ENCODE peak calls at places on chromosomes 3 and 15, in four cellular contexts. One of them, this sample, is unnamed.

GRCh38 chr3:119859728-119860127 is 77.8 kb downstream of the NR1I2 start:
- DNase-seq in tibial nerve: no peak
- DNase-seq in HepG2: no peak
- DNase-seq in heart left ventricle: no peak
- DNase-seq in this sample: no peak

GRCh38 chr15:86016750-86017149 is 62.9 kb upstream of the AGBL1 start:
- DNase-seq in tibial nerve: no peak
- DNase-seq in HepG2: no peak
- DNase-seq in heart left ventricle: no peak
- DNase-seq in this sample: no peak

GRCh38 chr3:46289961-46290360 is 47.7 kb downstream of the CCR3 start:
- DNase-seq in tibial nerve: no peak
- DNase-seq in HepG2: no peak
- DNase-seq in heart left ventricle: no peak
- DNase-seq in this sample: no peak

GRCh38 chr15:92409521-92409920 is 15.8 kb downstream of the ST8SIA2 start:
- DNase-seq in tibial nerve: no peak
- DNase-seq in HepG2: no peak
- DNase-seq in heart left ventricle: no peak
- DNase-seq in this sample: no peak

GRCh38 chr3:180119567-180119966 is 82.8 kb upstream of the PEX5L start:
- DNase-seq in tibial nerve: no peak
- DNase-seq in HepG2: no peak
- DNase-seq in heart left ventricle: no peak
- DNase-seq in this sample: no peak

GRCh38 chr3:197737749-197738462 is 1.2 kb upstream of the RUBCN start:
- DNase-seq in tibial nerve: no peak
- DNase-seq in HepG2: no peak
- DNase-seq in heart left ventricle: no peak
- DNase-seq in this sample: no peak

GRCh38 chr15:98776607-98777281 is 128.4 kb downstream of the IGF1R start:
- DNase-seq in tibial nerve: peak
- DNase-seq in HepG2: peak
- DNase-seq in heart left ventricle: peak
- DNase-seq in this sample: no peak

GRCh38 chr3:124413393-124413792 is 316.9 kb upstream of the UMPS start:
- DNase-seq in tibial nerve: no peak
- DNase-seq in HepG2: no peak
- DNase-seq in heart left ventricle: no peak
- DNase-seq in this sample: no peak

GRCh38 chr15:55741592-55742497 is 1.1 kb downstream of the PRTG start:
- DNase-seq in tibial nerve: peak
- DNase-seq in HepG2: peak
- DNase-seq in heart left ventricle: peak
- DNase-seq in this sample: no peak

GRCh38 chr15:60788514-60789091 is 309.7 kb upstream of the ICE2 start:
- DNase-seq in tibial nerve: no peak
- DNase-seq in HepG2: no peak
- DNase-seq in heart left ventricle: no peak
- DNase-seq in this sample: no peak

GRCh38 chr3:59237121-59237520 is 187.3 kb upstream of the CFAP20DC start:
- DNase-seq in tibial nerve: no peak
- DNase-seq in HepG2: no peak
- DNase-seq in heart left ventricle: no peak
- DNase-seq in this sample: no peak

GRCh38 chr15:67885848-67886247 is 46.0 kb upstream of the RNU6-1 start:
- DNase-seq in tibial nerve: no peak
- DNase-seq in HepG2: no peak
- DNase-seq in heart left ventricle: no peak
- DNase-seq in this sample: no peak

GRCh38 chr3:126952261-126952982 is 30.5 kb upstream of the PLXNA1 start:
- DNase-seq in tibial nerve: no peak
- DNase-seq in HepG2: no peak
- DNase-seq in heart left ventricle: no peak
- DNase-seq in this sample: peak

GRCh38 chr15:55909036-55909811 is 84.2 kb downstream of the NEDD4 start:
- DNase-seq in tibial nerve: no peak
- DNase-seq in HepG2: no peak
- DNase-seq in heart left ventricle: no peak
- DNase-seq in this sample: no peak

GRCh38 chr3:71680588-71680987 is 44.6 kb downstream of the EIF4E3 start:
- DNase-seq in tibial nerve: no peak
- DNase-seq in HepG2: no peak
- DNase-seq in heart left ventricle: no peak
- DNase-seq in this sample: no peak

GRCh38 chr3:51621091-51621892 is 49.8 kb upstream of the TEX264 start:
- DNase-seq in tibial nerve: peak
- DNase-seq in HepG2: peak
- DNase-seq in heart left ventricle: no peak
- DNase-seq in this sample: no peak

GRCh38 chr3:79341961-79342360 is 425.8 kb downstream of the ROBO1 start:
- DNase-seq in tibial nerve: no peak
- DNase-seq in HepG2: no peak
- DNase-seq in heart left ventricle: no peak
- DNase-seq in this sample: no peak

GRCh38 chr3:149473314-149473990 is 1.0 kb upstream of the TM4SF4 start:
- DNase-seq in tibial nerve: no peak
- DNase-seq in HepG2: no peak
- DNase-seq in heart left ventricle: no peak
- DNase-seq in this sample: no peak

GRCh38 chr3:24496529-24497482 is 2.2 kb upstream of the THRB start:
- DNase-seq in tibial nerve: peak
- DNase-seq in HepG2: peak
- DNase-seq in heart left ventricle: peak
- DNase-seq in this sample: peak

GRCh38 chr3:82342521-82342920 is 581.1 kb upstream of the GBE1 start:
- DNase-seq in tibial nerve: no peak
- DNase-seq in HepG2: no peak
- DNase-seq in heart left ventricle: no peak
- DNase-seq in this sample: no peak

GRCh38 chr3:126938520-126939346 is 44.2 kb upstream of the PLXNA1 start:
- DNase-seq in tibial nerve: no peak
- DNase-seq in HepG2: no peak
- DNase-seq in heart left ventricle: no peak
- DNase-seq in this sample: no peak

GRCh38 chr3:126419886-126420786 is 25.4 kb downstream of the CFAP100 start:
- DNase-seq in tibial nerve: no peak
- DNase-seq in HepG2: peak
- DNase-seq in heart left ventricle: no peak
- DNase-seq in this sample: peak

GRCh38 chr3:99418709-99419108 is 219.7 kb upstream of the COL8A1 start:
- DNase-seq in tibial nerve: no peak
- DNase-seq in HepG2: no peak
- DNase-seq in heart left ventricle: no peak
- DNase-seq in this sample: no peak
- TF ChIP-seq POLR2A in tibial nerve: no peak
- TF ChIP-seq POLR2A in HepG2: no peak
- TF ChIP-seq POLR2A in heart left ventricle: no peak
- TF ChIP-seq POLR2A in this sample: no peak

GRCh38 chr3:171837698-171838097 is 5.5 kb upstream of the TMEM212 start:
- DNase-seq in tibial nerve: no peak
- DNase-seq in HepG2: no peak
- DNase-seq in heart left ventricle: no peak
- DNase-seq in this sample: no peak

GRCh38 chr3:171840484-171840830 is 2.7 kb upstream of the TMEM212 start:
- DNase-seq in tibial nerve: no peak
- DNase-seq in HepG2: no peak
- DNase-seq in heart left ventricle: no peak
- DNase-seq in this sample: no peak

GRCh38 chr3:171836836-171837235 is 6.3 kb upstream of the TMEM212 start:
- DNase-seq in tibial nerve: no peak
- DNase-seq in HepG2: no peak
- DNase-seq in heart left ventricle: no peak
- DNase-seq in this sample: no peak

GRCh38 chr3:171839270-171839669 is 3.9 kb upstream of the TMEM212 start:
- DNase-seq in tibial nerve: no peak
- DNase-seq in HepG2: peak
- DNase-seq in heart left ventricle: no peak
- DNase-seq in this sample: no peak

GRCh38 chr3:171838218-171838720 is 4.9 kb upstream of the TMEM212 start:
- DNase-seq in tibial nerve: peak
- DNase-seq in HepG2: peak
- DNase-seq in heart left ventricle: peak
- DNase-seq in this sample: no peak
- H3K27ac ChIP-seq in tibial nerve: peak
- H3K27ac ChIP-seq in HepG2: peak
- H3K27ac ChIP-seq in heart left ventricle: peak
- H3K27ac ChIP-seq in this sample: no peak

DNA sequence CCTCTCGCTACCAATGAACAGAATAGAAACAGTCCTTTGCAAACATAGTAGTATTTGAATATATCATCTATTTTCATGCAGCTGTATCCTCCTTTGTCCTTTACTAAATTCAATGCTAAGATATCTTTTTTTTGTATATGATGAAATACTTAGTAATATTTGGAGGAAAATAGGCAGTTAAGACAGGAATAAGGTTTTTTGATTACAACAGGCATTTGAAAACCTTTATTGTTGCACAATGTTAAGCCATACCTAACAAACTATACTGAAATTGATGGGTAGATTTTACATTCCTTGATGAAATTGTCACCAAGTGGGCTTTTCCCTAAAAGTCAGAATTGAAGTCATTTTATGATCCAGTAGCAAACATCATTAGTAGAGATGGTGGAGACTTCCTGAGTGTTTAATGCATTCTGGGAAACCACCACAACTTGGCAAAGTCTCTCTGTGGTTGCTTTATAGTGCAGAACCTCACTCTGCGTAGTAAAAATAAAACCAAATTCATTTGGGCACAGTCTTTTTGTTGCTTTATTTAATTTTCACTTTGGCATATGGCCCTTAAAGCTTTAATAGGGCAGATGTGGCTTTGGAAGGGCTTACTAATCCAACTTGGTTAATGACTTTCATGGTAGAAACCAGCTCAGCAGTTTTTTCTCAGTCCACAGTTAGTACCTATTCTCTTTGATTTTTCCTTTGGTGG is 216.1 kb downstream of the DIPK2A start:
- DNase-seq in tibial nerve: no peak
- DNase-seq in HepG2: no peak
- DNase-seq in heart left ventricle: no peak
- DNase-seq in this sample: no peak
- TF ChIP-seq POLR2A in tibial nerve: no peak
- TF ChIP-seq POLR2A in HepG2: no peak
- TF ChIP-seq POLR2A in heart left ventricle: no peak
- TF ChIP-seq POLR2A in this sample: no peak

DNA sequence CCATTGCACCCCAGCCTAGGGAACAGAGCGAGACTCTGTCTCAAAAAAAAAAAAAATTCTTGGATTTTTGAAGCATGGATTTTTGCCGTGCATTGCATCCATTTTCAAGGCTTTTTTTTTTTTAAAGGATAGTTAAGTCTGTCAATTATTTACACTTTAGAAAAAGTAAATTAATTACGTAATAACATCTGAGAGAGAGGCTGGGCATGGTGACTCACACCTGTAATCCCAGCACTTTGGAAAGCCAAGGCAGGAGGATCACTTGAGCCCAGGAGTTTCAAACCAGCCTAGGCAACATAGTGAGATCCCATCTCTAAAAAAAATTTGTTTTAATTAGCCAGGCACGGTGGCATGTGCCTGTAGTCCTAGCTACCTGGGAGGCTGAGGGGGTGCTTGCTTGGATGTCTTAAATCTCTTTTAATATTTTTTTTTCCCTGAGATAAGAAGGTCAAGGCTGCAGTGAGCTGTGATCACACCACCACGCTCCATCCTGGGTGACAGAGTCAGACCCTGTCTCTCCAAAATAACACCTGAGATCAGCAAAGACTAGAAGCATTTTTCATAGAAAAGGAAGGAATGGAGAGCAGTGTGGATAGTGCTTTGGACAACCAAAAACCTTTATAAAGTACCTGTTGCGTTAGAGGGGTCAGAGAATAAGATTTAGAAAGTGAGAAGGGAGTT is 6.8 kb upstream of the SENP7 start:
- DNase-seq in tibial nerve: no peak
- DNase-seq in HepG2: peak
- DNase-seq in heart left ventricle: no peak
- DNase-seq in this sample: no peak
- H3K27ac ChIP-seq in tibial nerve: no peak
- H3K27ac ChIP-seq in HepG2: no peak
- H3K27ac ChIP-seq in heart left ventricle: no peak
- H3K27ac ChIP-seq in this sample: no peak

GRCh38 chr3:128547368-128547987 is 54.5 kb upstream of the GATA2 start:
- DNase-seq in tibial nerve: no peak
- DNase-seq in HepG2: no peak
- DNase-seq in heart left ventricle: no peak
- DNase-seq in this sample: no peak

GRCh38 chr3:128550113-128550440 is 57.1 kb upstream of the GATA2 start:
- DNase-seq in tibial nerve: no peak
- DNase-seq in HepG2: no peak
- DNase-seq in heart left ventricle: no peak
- DNase-seq in this sample: no peak

GRCh38 chr3:128549283-128550112 is 56.5 kb upstream of the GATA2 start:
- DNase-seq in tibial nerve: no peak
- DNase-seq in HepG2: peak
- DNase-seq in heart left ventricle: peak
- DNase-seq in this sample: peak

GRCh38 chr3:128548011-128548410 is 55.0 kb upstream of the GATA2 start:
- DNase-seq in tibial nerve: no peak
- DNase-seq in HepG2: no peak
- DNase-seq in heart left ventricle: no peak
- DNase-seq in this sample: no peak

DNA sequence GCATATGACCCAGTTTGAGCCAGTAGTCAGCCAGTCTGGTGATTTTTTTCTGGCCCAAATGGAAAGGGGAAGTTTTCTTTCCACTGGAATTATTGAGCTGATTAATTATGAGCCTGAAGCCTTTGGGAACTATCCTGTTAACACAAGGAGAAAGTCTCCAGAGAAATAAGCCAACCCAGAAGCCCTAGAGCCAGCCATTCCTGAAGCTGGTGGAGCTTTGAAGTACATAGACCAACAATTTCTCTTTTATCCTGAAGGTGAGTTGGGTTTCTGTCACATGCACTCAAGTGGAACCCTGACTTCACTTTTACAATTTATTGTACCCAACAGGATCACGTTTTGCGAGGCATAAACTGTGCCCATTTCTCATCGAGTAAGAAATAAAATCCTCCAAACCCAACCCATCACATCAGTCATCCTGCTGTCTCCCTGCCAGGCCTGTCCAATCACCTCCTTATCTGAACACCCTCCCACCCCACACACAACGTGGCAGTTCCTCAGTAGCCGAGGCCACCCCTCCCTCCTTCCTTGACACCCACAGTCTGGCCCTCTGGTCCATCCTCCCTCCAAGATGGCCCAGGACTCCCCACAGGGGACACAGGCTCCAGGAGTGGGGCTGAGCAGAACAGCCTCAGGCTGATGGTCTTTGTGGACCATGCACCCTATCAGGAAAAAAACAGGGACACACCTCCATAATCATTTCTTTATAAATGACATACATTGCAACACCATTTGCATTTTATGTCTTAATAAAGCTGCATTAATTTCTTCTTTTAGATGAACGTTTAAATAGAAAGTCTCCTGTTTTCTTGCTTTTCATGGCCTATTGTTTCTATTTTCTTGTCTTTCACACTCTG is 55.7 kb upstream of the GATA2 start:
- DNase-seq in tibial nerve: no peak
- DNase-seq in HepG2: no peak
- DNase-seq in heart left ventricle: no peak
- DNase-seq in this sample: no peak
- TF ChIP-seq POLR2A in tibial nerve: no peak
- TF ChIP-seq POLR2A in HepG2: no peak
- TF ChIP-seq POLR2A in heart left ventricle: no peak
- TF ChIP-seq POLR2A in this sample: no peak